ENCODE peak calls at places on chromosomes 4 and X, in five cellular contexts. F is stomach, X is iPS DF 6.9, K is GM06990, W is T-cell. Z is an unnamed sample.

GRCh38 chr4:171721937-171722336 is 91.3 kb upstream of the GALNTL6 start:
- DNase-seq in F (no peak), X (no peak), W (no peak), K (no peak), Z (no peak)

GRCh38 chrX:148530464-148531077 is 30.2 kb downstream of the AFF2 start:
- DNase-seq in W (peak; percentile 4), K (no peak), F (no peak), X (no peak), Z (no peak)

GRCh38 chrX:106404512-106404911 is 207.3 kb upstream of the RADX start:
- DNase-seq in K (no peak), F (no peak), W (no peak), X (no peak), Z (no peak)

GRCh38 chr4:86891785-86892638 is at the start of gene C4orf36:
- DNase-seq in K (peak; percentile 76), X (peak; percentile 54), W (peak; percentile 23), F (peak; percentile 79), Z (peak; percentile 61)

GRCh38 chr4:67746797-67747495 is 7.2 kb downstream of the GNRHR start:
- DNase-seq in W (no peak), F (no peak), X (no peak), K (peak; percentile 23), Z (peak; percentile 14)

GRCh38 chr4:37631551-37631950 is 54.6 kb downstream of the RELL1 start:
- DNase-seq in K (no peak), X (no peak), F (peak; percentile 44), W (no peak), Z (no peak)

GRCh38 chr4:139501117-139501516 is 47.2 kb downstream of the RAB33B start:
- DNase-seq in K (no peak), X (no peak), W (no peak), F (no peak), Z (no peak)

GRCh38 chr4:30912098-30912719 is 192.0 kb downstream of the PCDH7 start:
- DNase-seq in K (no peak), W (no peak), F (no peak), X (no peak), Z (no peak)

GRCh38 chr4:24778427-24779225 is 16.7 kb upstream of the SOD3 start:
- DNase-seq in W (no peak), K (no peak), F (no peak), X (no peak), Z (no peak)

GRCh38 chrX:153640736-153641574 is 6.0 kb upstream of the DUSP9 start:
- DNase-seq in X (no peak), K (no peak), F (peak; percentile 16), W (no peak), Z (no peak)

GRCh38 chrX:37454537-37455285 is 105.5 kb downstream of the PRRG1 start:
- DNase-seq in F (no peak), K (no peak), W (no peak), X (no peak), Z (no peak)

GRCh38 chrX:55135171-55135570 is 46.4 kb downstream of the PAGE2 start:
- DNase-seq in K (no peak), W (peak; percentile 20), X (no peak), F (peak; percentile 48), Z (no peak)

GRCh38 chr4:33715996-33716395 is 2528.3 kb downstream of the ARAP2 start:
- DNase-seq in X (no peak), K (no peak), W (no peak), F (no peak), Z (no peak)

GRCh38 chr4:7546809-7547367 is 112.2 kb upstream of the PSAPL1 start:
- DNase-seq in W (no peak), K (no peak), X (no peak), F (no peak), Z (no peak)

GRCh38 chr4:141080668-141081067 is 52.6 kb downstream of the RNF150 start:
- DNase-seq in K (no peak), F (no peak), W (no peak), X (no peak), Z (no peak)

GRCh38 chrX:17595456-17596035 is 141.7 kb upstream of the SCML1 start:
- DNase-seq in K (no peak), X (no peak), W (no peak), F (no peak), Z (no peak)

GRCh38 chrX:40176256-40176978 is 78.7 kb upstream of the BCOR start:
- DNase-seq in F (peak; percentile 70), K (peak; percentile 85), X (no peak), W (peak; percentile 78), Z (peak; percentile 71)

GRCh38 chr4:103171006-103171405 is 27.1 kb downstream of the CENPE start:
- DNase-seq in X (no peak), F (no peak), W (no peak), K (no peak), Z (no peak)

GRCh38 chrX:13059676-13060499 is 15.5 kb upstream of the FAM9C start:
- DNase-seq in X (no peak), W (no peak), F (no peak), K (no peak), Z (no peak)

GRCh38 chr4:90099795-90100194 is 27.4 kb upstream of the CCSER1 start:
- DNase-seq in X (no peak), K (no peak), W (no peak), F (no peak), Z (no peak)

GRCh38 chr4:6873792-6874461 is 35.7 kb upstream of the TBC1D14 start:
- DNase-seq in W (peak; percentile 80), K (peak; percentile 37), X (no peak), F (peak; percentile 82), Z (peak; percentile 75)